ENCODE peak calls at places on chromosomes 11 and 22, in six cellular contexts. S, B, D, I, Z and A are unnamed samples.

GRCh38 chr22:38753894-38754246 is 1.9 kb downstream of the SUN2 start:
- DNase-seq in S (no peak), B (peak), D (no peak), I (peak), Z (no peak), A (no peak)

GRCh38 chr22:50698546-50698945 is 25.9 kb downstream of the SHANK3 start:
- DNase-seq in S (peak), B (no peak), D (no peak), I (no peak), Z (no peak), A (peak)

GRCh38 chr11:8318536-8318935 is 54.9 kb upstream of the LMO1 start:
- DNase-seq in S (no peak), B (no peak), D (no peak), I (no peak), Z (no peak), A (no peak)

GRCh38 chr11:19101803-19102520 is 15.0 kb upstream of the ZDHHC13 start:
- DNase-seq in S (no peak), B (no peak), D (no peak), I (peak), Z (no peak), A (no peak)

GRCh38 chr11:126397016-126397415 is 41.5 kb downstream of the ST3GAL4 start:
- DNase-seq in S (no peak), B (no peak), D (no peak), I (no peak), Z (no peak), A (no peak)

GRCh38 chr22:49720279-49720959 is 107.3 kb downstream of the BRD1 start:
- DNase-seq in S (no peak), B (no peak), D (no peak), I (no peak), Z (no peak), A (no peak)

GRCh38 chr22:20084547-20085413 is 4.7 kb downstream of the DGCR8 start:
- DNase-seq in S (no peak), B (no peak), D (no peak), I (peak), Z (no peak), A (no peak)

GRCh38 chr11:19162946-19163345 is 38.8 kb downstream of the CSRP3 start:
- DNase-seq in S (no peak), B (no peak), D (no peak), I (peak), Z (no peak), A (no peak)

GRCh38 chr11:123357990-123358827 is 71.9 kb upstream of the GRAMD1B start:
- DNase-seq in S (peak), B (peak), D (no peak), I (peak), Z (no peak), A (peak)

GRCh38 chr11:120057595-120058581 is 80.0 kb downstream of the TRIM29 start:
- DNase-seq in S (no peak), B (no peak), D (no peak), I (peak), Z (peak), A (no peak)

GRCh38 chr11:120061036-120061760 is 76.7 kb downstream of the TRIM29 start:
- DNase-seq in S (no peak), B (no peak), D (no peak), I (no peak), Z (no peak), A (no peak)

GRCh38 chr11:120060512-120060911 is 77.4 kb downstream of the TRIM29 start:
- DNase-seq in S (no peak), B (no peak), D (no peak), I (no peak), Z (no peak), A (no peak)

GRCh38 chr11:120057028-120057330 is 80.9 kb downstream of the TRIM29 start:
- DNase-seq in S (no peak), B (no peak), D (no peak), I (no peak), Z (no peak), A (no peak)

GRCh38 chr11:120058931-120059330 is 79.0 kb downstream of the TRIM29 start:
- DNase-seq in S (no peak), B (no peak), D (no peak), I (no peak), Z (no peak), A (no peak)
- H3K27ac ChIP-seq in S (no peak), B (no peak), D (no peak), I (no peak), Z (no peak), A (no peak)

DNA sequence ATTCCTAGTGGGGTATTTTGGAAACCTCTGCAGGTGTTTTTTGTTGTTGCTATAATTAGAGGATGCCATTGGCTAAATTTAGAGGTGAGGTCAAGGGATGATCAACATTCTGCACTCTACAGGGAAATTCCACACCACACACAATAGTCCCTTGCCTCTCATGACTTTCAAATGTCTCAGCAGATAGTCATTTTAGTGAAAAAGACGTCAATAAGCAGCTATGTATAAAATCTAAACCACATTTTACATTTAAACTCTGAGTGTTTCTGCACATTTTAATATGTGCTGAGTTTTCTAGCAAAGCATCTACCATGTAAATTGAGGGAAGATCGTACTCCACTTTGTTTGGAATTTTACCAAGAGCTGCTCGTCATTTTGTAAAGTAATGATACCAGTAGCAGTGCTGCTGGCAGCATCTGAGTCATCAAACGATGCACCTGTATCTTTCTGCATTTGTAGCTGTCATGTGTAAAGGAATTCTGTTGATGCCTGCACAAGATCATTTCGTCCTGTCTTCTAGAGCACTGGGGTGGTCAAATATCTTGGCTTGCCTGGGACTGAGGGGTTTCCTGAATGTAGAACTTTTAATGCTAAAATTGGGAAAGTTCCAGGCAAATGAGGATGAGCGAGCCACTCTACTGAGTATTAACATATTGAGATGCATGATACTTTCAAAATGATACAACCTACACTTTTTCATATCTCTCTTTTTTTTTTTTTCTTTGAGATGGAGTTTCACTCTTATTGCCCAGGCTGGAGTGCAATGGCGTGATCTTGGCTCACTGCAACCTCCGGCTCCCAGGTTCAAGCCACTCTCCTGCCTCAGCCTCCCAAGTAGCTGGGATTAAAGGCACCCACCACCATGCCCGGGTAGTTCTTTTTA is 414.5 kb upstream of the SYN3 start:
- DNase-seq in S (no peak), B (no peak), D (no peak), I (no peak), Z (no peak), A (no peak)
- H3K27ac ChIP-seq in S (peak), B (no peak), D (no peak), I (no peak), Z (no peak), A (peak)

GRCh38 chr22:27197071-27197470 is 539.7 kb downstream of the MIAT start:
- DNase-seq in S (no peak), B (no peak), D (no peak), I (no peak), Z (no peak), A (no peak)
- H3K27ac ChIP-seq in S (peak), B (no peak), D (no peak), I (no peak), Z (no peak), A (no peak)

GRCh38 chr11:10566257-10566956 is 2.1 kb downstream of the LYVE1 start:
- DNase-seq in S (no peak), B (no peak), D (no peak), I (no peak), Z (no peak), A (no peak)

GRCh38 chr11:10564692-10565318 is 3.7 kb downstream of the LYVE1 start:
- DNase-seq in S (no peak), B (no peak), D (no peak), I (no peak), Z (no peak), A (no peak)

GRCh38 chr11:10565493-10565892 is 3.0 kb downstream of the LYVE1 start:
- DNase-seq in S (no peak), B (no peak), D (no peak), I (no peak), Z (no peak), A (no peak)

GRCh38 chr11:10567466-10567865 is 999 bp downstream of the LYVE1 start:
- DNase-seq in S (no peak), B (no peak), D (no peak), I (no peak), Z (no peak), A (no peak)

GRCh38 chr11:10568486-10568941 is at the start of gene LYVE1:
- DNase-seq in S (no peak), B (no peak), D (no peak), I (no peak), Z (no peak), A (no peak)
- H3K27ac ChIP-seq in S (peak), B (no peak), D (no peak), I (peak), Z (no peak), A (peak)

GRCh38 chr22:29621761-29622526 is 18.5 kb downstream of the NF2 start:
- DNase-seq in S (no peak), B (no peak), D (peak), I (peak), Z (peak), A (no peak)
- H3K27ac ChIP-seq in S (peak), B (no peak), D (peak), I (peak), Z (peak), A (peak)